ENCODE peak calls at places on chromosome 15, in nine cellular contexts. S is GM12865; Z is heart left ventricle; R is sigmoid colon; N is stomach; A is mammary epithelial cell; C is AG10803; V is transverse colon; F is CD8-positive, alpha-beta T cell. J is an unnamed sample.

GRCh38 chr15:67140078-67140833 is 74.9 kb downstream of the SMAD3 start:
- DNase-seq in S (peak), Z (no peak), R (peak), N (no peak), A (no peak), C (no peak), V (no peak), F (no peak), J (no peak)

GRCh38 chr15:41879321-41879845 is 14.5 kb downstream of the SPTBN5 start:
- DNase-seq in S (no peak), Z (no peak), R (no peak), N (no peak), A (no peak), C (no peak), V (no peak), F (no peak), J (no peak)

GRCh38 chr15:74696808-74697207 is 984 bp upstream of the EDC3 start:
- DNase-seq in S (no peak), Z (no peak), R (no peak), N (no peak), A (no peak), C (no peak), V (no peak), F (no peak), J (no peak)

GRCh38 chr15:27538325-27538724 is 560.8 kb downstream of the OCA2 start:
- DNase-seq in S (no peak), Z (no peak), R (no peak), N (no peak), A (no peak), C (no peak), V (no peak), F (no peak), J (no peak)

GRCh38 chr15:69467636-69468035 is 15.0 kb downstream of the RPLP1 start:
- DNase-seq in S (no peak), Z (no peak), R (no peak), N (peak), A (no peak), C (no peak), V (peak), F (no peak), J (no peak)

GRCh38 chr15:82315519-82316246 is 33.6 kb downstream of the GOLGA6L10 start:
- DNase-seq in S (no peak), Z (peak), R (no peak), N (no peak), A (no peak), C (no peak), V (no peak), F (no peak), J (no peak)

GRCh38 chr15:98943609-98944111 is 63.9 kb downstream of the PGPEP1L start:
- DNase-seq in S (no peak), Z (no peak), R (no peak), N (no peak), A (no peak), C (peak), V (peak), F (no peak), J (no peak)

GRCh38 chr15:38593523-38593922 is 28.9 kb upstream of the RASGRP1 start:
- DNase-seq in S (no peak), Z (no peak), R (no peak), N (peak), A (no peak), C (no peak), V (no peak), F (no peak), J (no peak)

GRCh38 chr15:68025860-68026424 is 28.2 kb upstream of the PIAS1 start:
- DNase-seq in S (no peak), Z (no peak), R (no peak), N (peak), A (no peak), C (no peak), V (no peak), F (no peak), J (no peak)

GRCh38 chr15:71186267-71186666 is 71.0 kb downstream of the THSD4 start:
- DNase-seq in S (no peak), Z (no peak), R (no peak), N (no peak), A (no peak), C (no peak), V (no peak), F (no peak), J (no peak)

GRCh38 chr15:30933293-30933692 is 29.6 kb downstream of the FAN1 start:
- DNase-seq in S (no peak), Z (no peak), R (no peak), N (no peak), A (peak), C (no peak), V (no peak), F (no peak), J (no peak)

GRCh38 chr15:92655178-92655995 is at the start of gene FAM174B:
- DNase-seq in S (peak), Z (peak), R (peak), N (peak), A (no peak), C (peak), V (peak), F (peak), J (no peak)

GRCh38 chr15:48185527-48185926 is 5.9 kb upstream of the CTXN2 start:
- DNase-seq in S (no peak), Z (no peak), R (no peak), N (no peak), A (no peak), C (no peak), V (no peak), F (no peak), J (no peak)

GRCh38 chr15:50939911-50940310 is 31.4 kb downstream of the AP4E1 start:
- DNase-seq in S (no peak), Z (no peak), R (no peak), N (no peak), A (peak), C (no peak), V (no peak), F (no peak), J (peak)

GRCh38 chr15:22933641-22934061 is 46.5 kb downstream of the CYFIP1 start:
- DNase-seq in S (no peak), Z (no peak), R (no peak), N (peak), A (no peak), C (no peak), V (no peak), F (no peak), J (no peak)

GRCh38 chr15:27864076-27864475 is 235.0 kb downstream of the OCA2 start:
- DNase-seq in S (no peak), Z (no peak), R (no peak), N (no peak), A (no peak), C (no peak), V (no peak), F (no peak), J (no peak)

GRCh38 chr15:49620174-49620573 is 444 bp downstream of the FAM227B start:
- DNase-seq in S (peak), Z (no peak), R (no peak), N (no peak), A (peak), C (peak), V (peak), F (no peak), J (peak)

GRCh38 chr15:100169615-100170279 is 172.0 kb downstream of the ADAMTS17 start:
- DNase-seq in S (no peak), Z (no peak), R (peak), N (no peak), A (no peak), C (no peak), V (no peak), F (no peak), J (no peak)

GRCh38 chr15:98997312-98997711 is 10.3 kb downstream of the PGPEP1L start:
- DNase-seq in S (no peak), Z (no peak), R (peak), N (no peak), A (no peak), C (no peak), V (no peak), F (no peak), J (no peak)

GRCh38 chr15:67835349-67836133 is 4.3 kb downstream of the RNU6-1 start:
- DNase-seq in S (no peak), Z (no peak), R (peak), N (no peak), A (no peak), C (no peak), V (no peak), F (no peak), J (no peak)

GRCh38 chr15:79874242-79874641 is 22.6 kb downstream of the MTHFS start:
- DNase-seq in S (no peak), Z (no peak), R (no peak), N (no peak), A (peak), C (no peak), V (no peak), F (no peak), J (no peak)

GRCh38 chr15:67080118-67080899 is 14.9 kb downstream of the SMAD3 start:
- DNase-seq in S (no peak), Z (no peak), R (no peak), N (peak), A (peak), C (peak), V (no peak), F (no peak), J (peak)

GRCh38 chr15:77346637-77347036 is 73.3 kb downstream of the PEAK1 start:
- DNase-seq in S (no peak), Z (no peak), R (no peak), N (no peak), A (no peak), C (no peak), V (no peak), F (no peak), J (no peak)

GRCh38 chr15:93716615-93717221 is 514.6 kb upstream of the MCTP2 start:
- DNase-seq in S (no peak), Z (no peak), R (no peak), N (no peak), A (no peak), C (no peak), V (no peak), F (no peak), J (no peak)

GRCh38 chr15:67927501-67928156 is 87.8 kb upstream of the RNU6-1 start:
- DNase-seq in S (no peak), Z (no peak), R (peak), N (peak), A (no peak), C (peak), V (peak), F (no peak), J (peak)

GRCh38 chr15:38553071-38553470 is 11.5 kb downstream of the RASGRP1 start:
- DNase-seq in S (no peak), Z (no peak), R (no peak), N (no peak), A (no peak), C (no peak), V (no peak), F (no peak), J (no peak)

GRCh38 chr15:73196113-73196512 is 143.8 kb downstream of the NEO1 start:
- DNase-seq in S (no peak), Z (no peak), R (no peak), N (no peak), A (no peak), C (no peak), V (no peak), F (no peak), J (no peak)

GRCh38 chr15:70160803-70161565 is 63.3 kb upstream of the TLE3 start:
- DNase-seq in S (no peak), Z (no peak), R (peak), N (no peak), A (no peak), C (no peak), V (no peak), F (no peak), J (no peak)

GRCh38 chr15:69303337-69304175 is 4.8 kb downstream of the PAQR5 start:
- DNase-seq in S (no peak), Z (no peak), R (no peak), N (no peak), A (no peak), C (peak), V (no peak), F (no peak), J (no peak)

GRCh38 chr15:79922512-79923067 is 25.8 kb upstream of the MTHFS start:
- DNase-seq in S (no peak), Z (no peak), R (no peak), N (no peak), A (no peak), C (no peak), V (no peak), F (no peak), J (no peak)

GRCh38 chr15:82159922-82160321 is 102.6 kb downstream of the EFL1 start:
- DNase-seq in S (no peak), Z (no peak), R (no peak), N (no peak), A (peak), C (peak), V (no peak), F (no peak), J (peak)

GRCh38 chr15:50128266-50128665 is 9.2 kb upstream of the ATP8B4 start:
- DNase-seq in S (no peak), Z (peak), R (peak), N (peak), A (no peak), C (no peak), V (peak), F (no peak), J (no peak)

GRCh38 chr15:65211157-65211982 is at the start of gene CILP:
- DNase-seq in S (no peak), Z (peak), R (peak), N (no peak), A (no peak), C (peak), V (no peak), F (no peak), J (peak)

GRCh38 chr15:27353837-27354236 is 382.9 kb downstream of the GABRG3 start:
- DNase-seq in S (no peak), Z (no peak), R (no peak), N (no peak), A (no peak), C (peak), V (no peak), F (no peak), J (peak)

GRCh38 chr15:68550498-68551295 is 28.1 kb upstream of the CORO2B start:
- DNase-seq in S (peak), Z (peak), R (peak), N (peak), A (peak), C (peak), V (peak), F (peak), J (peak)

GRCh38 chr15:36109943-36110658 is 469.3 kb upstream of the CDIN1 start:
- DNase-seq in S (no peak), Z (no peak), R (no peak), N (no peak), A (peak), C (peak), V (no peak), F (no peak), J (peak)

GRCh38 chr15:61613729-61614128 is 384.6 kb upstream of the RORA start:
- DNase-seq in S (no peak), Z (no peak), R (no peak), N (no peak), A (peak), C (peak), V (no peak), F (no peak), J (no peak)

GRCh38 chr15:58077427-58077826 is 11.9 kb upstream of the ALDH1A2 start:
- DNase-seq in S (peak), Z (no peak), R (no peak), N (no peak), A (peak), C (no peak), V (no peak), F (no peak), J (no peak)
- TF ChIP-seq CTCF in S (no peak), Z (no peak), R (no peak), N (no peak), A (peak), C (no peak), V (no peak), F (no peak), J (no peak)

DNA sequence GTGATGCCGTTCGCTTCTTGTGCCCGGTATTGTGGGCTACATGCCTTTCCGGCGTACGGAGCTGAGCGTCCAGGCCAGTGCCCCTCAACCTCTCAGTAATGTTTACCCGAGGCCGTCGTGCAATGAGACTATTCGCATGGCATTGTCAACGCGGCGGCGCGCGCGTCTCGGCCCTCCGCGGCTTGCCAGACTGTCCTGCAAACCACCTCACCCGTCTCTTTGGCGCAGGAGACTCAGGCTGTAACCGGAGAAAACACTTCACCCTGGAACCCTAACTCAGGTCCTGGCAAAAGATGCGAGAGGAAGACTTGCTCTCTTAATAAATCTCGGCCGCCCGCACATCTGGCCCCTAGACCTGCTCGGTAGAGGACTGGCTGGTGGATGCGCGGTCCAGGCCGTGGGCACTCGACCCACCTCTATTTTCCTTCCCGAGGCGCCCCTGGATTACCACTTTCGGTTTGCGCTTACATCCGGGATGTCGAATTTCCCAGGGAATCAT is 71.6 kb upstream of the POLG start:
- DNase-seq in S (no peak), Z (no peak), R (no peak), N (no peak), A (no peak), C (no peak), V (no peak), F (no peak), J (no peak)
- H3K4me3 ChIP-seq in S (no peak), Z (no peak), R (peak), N (peak), A (peak), C (peak), V (no peak), F (no peak), J (peak)

GRCh38 chr15:84879088-84879780 is 5.2 kb upstream of the SLC28A1 start:
- DNase-seq in S (no peak), Z (no peak), R (peak), N (no peak), A (no peak), C (no peak), V (no peak), F (no peak), J (no peak)

GRCh38 chr15:84876269-84876668 is 8.2 kb upstream of the SLC28A1 start:
- DNase-seq in S (no peak), Z (no peak), R (no peak), N (no peak), A (no peak), C (no peak), V (no peak), F (no peak), J (no peak)

GRCh38 chr15:84880007-84880406 is 4.5 kb upstream of the SLC28A1 start:
- DNase-seq in S (no peak), Z (no peak), R (peak), N (no peak), A (no peak), C (no peak), V (no peak), F (no peak), J (no peak)

GRCh38 chr15:84880822-84881519 is 3.5 kb upstream of the SLC28A1 start:
- DNase-seq in S (no peak), Z (no peak), R (peak), N (no peak), A (no peak), C (no peak), V (no peak), F (no peak), J (no peak)

GRCh38 chr15:84878504-84878903 is 6.0 kb upstream of the SLC28A1 start:
- DNase-seq in S (peak), Z (peak), R (peak), N (peak), A (peak), C (peak), V (peak), F (peak), J (peak)
- TF ChIP-seq CTCF in S (peak), Z (peak), R (peak), N (peak), A (peak), C (peak), V (peak), F (no peak), J (peak)

DNA sequence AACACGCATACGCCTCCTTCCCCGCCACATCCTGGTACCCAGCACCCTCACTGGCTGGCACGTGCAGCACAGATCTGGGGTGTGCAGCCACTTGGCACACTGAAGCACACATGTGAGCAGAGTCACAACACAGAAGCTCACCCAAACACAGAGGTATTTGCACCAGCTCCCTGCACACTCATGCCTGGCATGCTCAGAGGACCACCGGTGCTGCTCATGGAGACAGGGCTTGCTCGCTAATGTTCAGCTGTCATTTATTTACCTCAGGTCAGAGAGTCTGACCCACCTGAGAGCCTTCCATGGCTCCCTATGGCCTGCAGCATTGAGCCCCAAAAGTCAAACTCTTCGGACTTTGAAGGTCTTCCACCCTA is 70.4 kb downstream of the ADAMTS7 start:
- DNase-seq in S (no peak), Z (no peak), R (no peak), N (peak), A (no peak), C (no peak), V (no peak), F (no peak), J (no peak)
- H3K4me3 ChIP-seq in S (no peak), Z (no peak), R (no peak), N (no peak), A (no peak), C (no peak), V (no peak), F (no peak), J (no peak)

DNA sequence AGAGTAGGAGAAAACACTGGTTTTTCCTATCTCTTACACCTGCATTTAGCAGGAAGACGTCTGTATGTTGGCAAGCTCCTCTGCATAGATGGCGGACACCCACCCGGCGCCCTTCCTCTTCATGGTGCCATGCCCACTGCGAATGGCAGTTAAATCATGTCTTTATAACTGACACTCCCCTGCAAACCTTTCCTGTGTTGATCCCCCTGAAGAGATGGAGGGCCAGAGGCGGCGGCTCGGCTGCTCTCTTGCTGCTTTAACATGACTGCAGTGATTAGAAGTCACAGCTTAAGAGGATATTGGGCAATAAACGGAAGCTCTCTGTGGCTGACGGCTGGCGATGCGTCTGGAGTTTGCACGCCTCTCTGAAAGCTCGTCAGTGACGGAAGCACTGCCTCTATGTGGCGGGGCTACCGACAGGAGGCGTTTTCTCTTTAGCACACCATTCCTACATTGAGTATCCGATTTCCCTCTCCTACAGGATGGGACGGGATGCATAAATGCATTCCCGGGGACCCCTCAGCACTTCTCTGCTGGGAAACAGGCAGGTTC is 25.5 kb upstream of the SNRPA1 start:
- DNase-seq in S (peak), Z (peak), R (peak), N (peak), A (no peak), C (peak), V (peak), F (peak), J (peak)
- TF ChIP-seq CTCF in S (peak), Z (no peak), R (no peak), N (no peak), A (no peak), C (peak), V (no peak), F (peak), J (peak)

GRCh38 chr15:76337047-76337738 is 620 bp downstream of the ISL2 start:
- DNase-seq in S (peak), Z (no peak), R (no peak), N (no peak), A (peak), C (peak), V (peak), F (no peak), J (peak)
- H3K4me3 ChIP-seq in S (peak), Z (no peak), R (peak), N (peak), A (no peak), C (peak), V (peak), F (no peak), J (peak)